ENCODE peak calls at places on chromosomes 2 and 18, in eight cellular contexts. One of them, this sample, is unnamed.

GRCh38 chr18:69596345-69596744 is 195.7 kb downstream of the DOK6 start:
- DNase-seq in K562: no peak
- DNase-seq in HCT116: no peak
- DNase-seq in endothelial cell of umbilical vein: no peak
- DNase-seq in SK-N-SH: no peak
- DNase-seq in GM12878: no peak
- DNase-seq in HepG2: no peak
- DNase-seq in H1: no peak
- DNase-seq in this sample: no peak

GRCh38 chr18:26777316-26778053 is 88.0 kb downstream of the AQP4 start:
- DNase-seq in K562: no peak
- DNase-seq in HCT116: no peak
- DNase-seq in endothelial cell of umbilical vein: no peak
- DNase-seq in SK-N-SH: no peak
- DNase-seq in GM12878: no peak
- DNase-seq in HepG2: no peak
- DNase-seq in H1: no peak
- DNase-seq in this sample: peak; percentile 75

GRCh38 chr18:41875094-41875780 is 79.8 kb upstream of the PIK3C3 start:
- DNase-seq in K562: no peak
- DNase-seq in HCT116: no peak
- DNase-seq in endothelial cell of umbilical vein: no peak
- DNase-seq in SK-N-SH: no peak
- DNase-seq in GM12878: no peak
- DNase-seq in HepG2: no peak
- DNase-seq in H1: no peak
- DNase-seq in this sample: no peak

GRCh38 chr2:131058905-131059304 is 34.4 kb downstream of the FAM168B start:
- DNase-seq in K562: no peak
- DNase-seq in HCT116: no peak
- DNase-seq in endothelial cell of umbilical vein: no peak
- DNase-seq in SK-N-SH: no peak
- DNase-seq in GM12878: no peak
- DNase-seq in HepG2: no peak
- DNase-seq in H1: no peak
- DNase-seq in this sample: no peak

GRCh38 chr18:70181015-70181414 is 24.5 kb downstream of the RTTN start:
- DNase-seq in K562: no peak
- DNase-seq in HCT116: peak; percentile 94
- DNase-seq in endothelial cell of umbilical vein: peak; percentile 35
- DNase-seq in SK-N-SH: no peak
- DNase-seq in GM12878: no peak
- DNase-seq in HepG2: peak; percentile 69
- DNase-seq in H1: no peak
- DNase-seq in this sample: no peak

GRCh38 chr2:219627105-219628100 is at the start of gene SLC4A3:
- DNase-seq in K562: peak; percentile 80
- DNase-seq in HCT116: no peak
- DNase-seq in endothelial cell of umbilical vein: no peak
- DNase-seq in SK-N-SH: peak; percentile 94
- DNase-seq in GM12878: no peak
- DNase-seq in HepG2: no peak
- DNase-seq in H1: peak; percentile 65
- DNase-seq in this sample: peak; percentile 69

GRCh38 chr2:11715987-11716652 is 30.3 kb upstream of the LPIN1 start:
- DNase-seq in K562: no peak
- DNase-seq in HCT116: no peak
- DNase-seq in endothelial cell of umbilical vein: no peak
- DNase-seq in SK-N-SH: no peak
- DNase-seq in GM12878: no peak
- DNase-seq in HepG2: no peak
- DNase-seq in H1: no peak
- DNase-seq in this sample: no peak

GRCh38 chr2:99654419-99654818 is 164.6 kb upstream of the REV1 start:
- DNase-seq in K562: no peak
- DNase-seq in HCT116: no peak
- DNase-seq in endothelial cell of umbilical vein: no peak
- DNase-seq in SK-N-SH: no peak
- DNase-seq in GM12878: no peak
- DNase-seq in HepG2: no peak
- DNase-seq in H1: no peak
- DNase-seq in this sample: no peak

GRCh38 chr2:85323351-85323987 is 4.3 kb downstream of the TGOLN2 start:
- DNase-seq in K562: no peak
- DNase-seq in HCT116: no peak
- DNase-seq in endothelial cell of umbilical vein: no peak
- DNase-seq in SK-N-SH: no peak
- DNase-seq in GM12878: no peak
- DNase-seq in HepG2: no peak
- DNase-seq in H1: no peak
- DNase-seq in this sample: no peak

GRCh38 chr2:170310876-170311502 is 133.0 kb downstream of the MYO3B start:
- DNase-seq in K562: no peak
- DNase-seq in HCT116: no peak
- DNase-seq in endothelial cell of umbilical vein: no peak
- DNase-seq in SK-N-SH: no peak
- DNase-seq in GM12878: peak; percentile 41
- DNase-seq in HepG2: no peak
- DNase-seq in H1: no peak
- DNase-seq in this sample: no peak

GRCh38 chr18:58785171-58785805 is 79.4 kb upstream of the ZNF532 start:
- DNase-seq in K562: no peak
- DNase-seq in HCT116: peak; percentile 88
- DNase-seq in endothelial cell of umbilical vein: peak; percentile 69
- DNase-seq in SK-N-SH: no peak
- DNase-seq in GM12878: no peak
- DNase-seq in HepG2: no peak
- DNase-seq in H1: no peak
- DNase-seq in this sample: no peak

GRCh38 chr2:24421668-24422067 is 61.3 kb upstream of the ITSN2 start:
- DNase-seq in K562: peak; percentile 14
- DNase-seq in HCT116: peak; percentile 48
- DNase-seq in endothelial cell of umbilical vein: peak; percentile 62
- DNase-seq in SK-N-SH: peak; percentile 60
- DNase-seq in GM12878: no peak
- DNase-seq in HepG2: peak; percentile 52
- DNase-seq in H1: peak; percentile 83
- DNase-seq in this sample: peak; percentile 87

GRCh38 chr2:34306745-34307144 is 707.6 kb upstream of the FAM98A start:
- DNase-seq in K562: no peak
- DNase-seq in HCT116: no peak
- DNase-seq in endothelial cell of umbilical vein: no peak
- DNase-seq in SK-N-SH: no peak
- DNase-seq in GM12878: no peak
- DNase-seq in HepG2: no peak
- DNase-seq in H1: no peak
- DNase-seq in this sample: no peak

GRCh38 chr2:195057001-195057400 is 600.0 kb upstream of the SLC39A10 start:
- DNase-seq in K562: no peak
- DNase-seq in HCT116: no peak
- DNase-seq in endothelial cell of umbilical vein: no peak
- DNase-seq in SK-N-SH: no peak
- DNase-seq in GM12878: no peak
- DNase-seq in HepG2: no peak
- DNase-seq in H1: no peak
- DNase-seq in this sample: no peak

GRCh38 chr2:8761529-8762164 is 75.8 kb downstream of the KIDINS220 start:
- DNase-seq in K562: peak; percentile 54
- DNase-seq in HCT116: peak; percentile 23
- DNase-seq in endothelial cell of umbilical vein: peak; percentile 47
- DNase-seq in SK-N-SH: peak; percentile 63
- DNase-seq in GM12878: peak; percentile 35
- DNase-seq in HepG2: peak; percentile 36
- DNase-seq in H1: no peak
- DNase-seq in this sample: peak; percentile 30

GRCh38 chr2:99348173-99348572 is 11.0 kb downstream of the EIF5B start:
- DNase-seq in K562: no peak
- DNase-seq in HCT116: no peak
- DNase-seq in endothelial cell of umbilical vein: no peak
- DNase-seq in SK-N-SH: no peak
- DNase-seq in GM12878: peak; percentile 39
- DNase-seq in HepG2: no peak
- DNase-seq in H1: no peak
- DNase-seq in this sample: no peak

GRCh38 chr2:211033765-211034164 is 477.4 kb downstream of the CPS1 start:
- DNase-seq in K562: no peak
- DNase-seq in HCT116: peak; percentile 12
- DNase-seq in endothelial cell of umbilical vein: peak; percentile 12
- DNase-seq in SK-N-SH: peak; percentile 6
- DNase-seq in GM12878: no peak
- DNase-seq in HepG2: peak; percentile 35
- DNase-seq in H1: no peak
- DNase-seq in this sample: peak; percentile 70

GRCh38 chr2:237309011-237309410 is 105.0 kb downstream of the COL6A3 start:
- DNase-seq in K562: no peak
- DNase-seq in HCT116: no peak
- DNase-seq in endothelial cell of umbilical vein: no peak
- DNase-seq in SK-N-SH: no peak
- DNase-seq in GM12878: no peak
- DNase-seq in HepG2: no peak
- DNase-seq in H1: no peak
- DNase-seq in this sample: no peak

GRCh38 chr18:58590231-58590630 is 38.7 kb downstream of the ALPK2 start:
- DNase-seq in K562: no peak
- DNase-seq in HCT116: no peak
- DNase-seq in endothelial cell of umbilical vein: no peak
- DNase-seq in SK-N-SH: no peak
- DNase-seq in GM12878: no peak
- DNase-seq in HepG2: peak; percentile 77
- DNase-seq in H1: no peak
- DNase-seq in this sample: peak; percentile 61

GRCh38 chr2:72713857-72714256 is 112.0 kb downstream of the EXOC6B start:
- DNase-seq in K562: no peak
- DNase-seq in HCT116: no peak
- DNase-seq in endothelial cell of umbilical vein: no peak
- DNase-seq in SK-N-SH: no peak
- DNase-seq in GM12878: no peak
- DNase-seq in HepG2: peak; percentile 33
- DNase-seq in H1: no peak
- DNase-seq in this sample: peak; percentile 64

GRCh38 chr2:207970138-207970824 is 55.0 kb downstream of the PLEKHM3 start:
- DNase-seq in K562: no peak
- DNase-seq in HCT116: no peak
- DNase-seq in endothelial cell of umbilical vein: no peak
- DNase-seq in SK-N-SH: no peak
- DNase-seq in GM12878: no peak
- DNase-seq in HepG2: peak; percentile 65
- DNase-seq in H1: no peak
- DNase-seq in this sample: peak; percentile 67

GRCh38 chr2:178629463-178629862 is 149.2 kb downstream of the PLEKHA3 start:
- DNase-seq in K562: no peak
- DNase-seq in HCT116: no peak
- DNase-seq in endothelial cell of umbilical vein: no peak
- DNase-seq in SK-N-SH: no peak
- DNase-seq in GM12878: no peak
- DNase-seq in HepG2: no peak
- DNase-seq in H1: no peak
- DNase-seq in this sample: no peak

GRCh38 chr18:39318462-39318861 is 1752.9 kb upstream of the CELF4 start:
- DNase-seq in K562: no peak
- DNase-seq in HCT116: no peak
- DNase-seq in endothelial cell of umbilical vein: no peak
- DNase-seq in SK-N-SH: peak; percentile 17
- DNase-seq in GM12878: no peak
- DNase-seq in HepG2: no peak
- DNase-seq in H1: no peak
- DNase-seq in this sample: peak; percentile 9

GRCh38 chr2:101435011-101435862 is 39.7 kb downstream of the RFX8 start:
- DNase-seq in K562: no peak
- DNase-seq in HCT116: no peak
- DNase-seq in endothelial cell of umbilical vein: peak; percentile 41
- DNase-seq in SK-N-SH: no peak
- DNase-seq in GM12878: no peak
- DNase-seq in HepG2: no peak
- DNase-seq in H1: peak; percentile 76
- DNase-seq in this sample: peak; percentile 75
- H2AFZ ChIP-seq in K562: no peak overlapping the region
- H2AFZ ChIP-seq in HCT116: no peak overlapping the region
- H2AFZ ChIP-seq in endothelial cell of umbilical vein: peak overlapping the region; percentile 73
- H2AFZ ChIP-seq in SK-N-SH: peak overlapping the region; percentile 20
- H2AFZ ChIP-seq in GM12878: no peak overlapping the region
- H2AFZ ChIP-seq in HepG2: no peak overlapping the region
- H2AFZ ChIP-seq in H1: peak overlapping the region; percentile 81
- H2AFZ ChIP-seq in this sample: peak overlapping the region; percentile 99

GRCh38 chr2:209682646-209683045 is 89.0 kb upstream of the UNC80 start:
- DNase-seq in K562: no peak
- DNase-seq in HCT116: no peak
- DNase-seq in endothelial cell of umbilical vein: no peak
- DNase-seq in SK-N-SH: no peak
- DNase-seq in GM12878: no peak
- DNase-seq in HepG2: no peak
- DNase-seq in H1: no peak
- DNase-seq in this sample: no peak
- TF ChIP-seq POLR2AphosphoS5 in K562: no peak
- TF ChIP-seq POLR2AphosphoS5 in HCT116: no peak
- TF ChIP-seq POLR2AphosphoS5 in endothelial cell of umbilical vein: no peak
- TF ChIP-seq POLR2AphosphoS5 in SK-N-SH: no peak
- TF ChIP-seq POLR2AphosphoS5 in GM12878: no peak
- TF ChIP-seq POLR2AphosphoS5 in HepG2: no peak
- TF ChIP-seq POLR2AphosphoS5 in H1: no peak
- TF ChIP-seq POLR2AphosphoS5 in this sample: no peak

GRCh38 chr2:96960271-96960955 is 26.0 kb downstream of the FAM178B start:
- DNase-seq in K562: peak; percentile 89
- DNase-seq in HCT116: peak; percentile 79
- DNase-seq in endothelial cell of umbilical vein: peak; percentile 73
- DNase-seq in SK-N-SH: peak; percentile 93
- DNase-seq in GM12878: no peak
- DNase-seq in HepG2: peak; percentile 76
- DNase-seq in H1: peak; percentile 97
- DNase-seq in this sample: peak; percentile 95
- H3K4me1 ChIP-seq in K562: peaks cover 23% of the 10 kb centered on the region
- H3K4me1 ChIP-seq in HCT116: peaks cover 11% of the 10 kb centered on the region
- H3K4me1 ChIP-seq in endothelial cell of umbilical vein: no peaks in the 10 kb centered on the region
- H3K4me1 ChIP-seq in SK-N-SH: peaks cover 7% of the 10 kb centered on the region
- H3K4me1 ChIP-seq in GM12878: peaks cover 14% of the 10 kb centered on the region
- H3K4me1 ChIP-seq in HepG2: no peaks in the 10 kb centered on the region
- H3K4me1 ChIP-seq in H1: peaks cover 4% of the 10 kb centered on the region
- H3K4me1 ChIP-seq in this sample: peaks cover 13% of the 10 kb centered on the region

GRCh38 chr2:74587664-74588277 is 33.3 kb downstream of the DOK1 start:
- DNase-seq in K562: peak; percentile 41
- DNase-seq in HCT116: peak; percentile 8
- DNase-seq in endothelial cell of umbilical vein: peak; percentile 73
- DNase-seq in SK-N-SH: peak; percentile 76
- DNase-seq in GM12878: no peak
- DNase-seq in HepG2: peak; percentile 77
- DNase-seq in H1: peak; percentile 66
- DNase-seq in this sample: peak; percentile 82

GRCh38 chr2:74588664-74589063 is 34.1 kb downstream of the DOK1 start:
- DNase-seq in K562: no peak
- DNase-seq in HCT116: no peak
- DNase-seq in endothelial cell of umbilical vein: no peak
- DNase-seq in SK-N-SH: no peak
- DNase-seq in GM12878: no peak
- DNase-seq in HepG2: no peak
- DNase-seq in H1: no peak
- DNase-seq in this sample: no peak

GRCh38 chr2:74583504-74583903 is 29.0 kb downstream of the DOK1 start:
- DNase-seq in K562: no peak
- DNase-seq in HCT116: peak; percentile 21
- DNase-seq in endothelial cell of umbilical vein: no peak
- DNase-seq in SK-N-SH: no peak
- DNase-seq in GM12878: no peak
- DNase-seq in HepG2: peak; percentile 80
- DNase-seq in H1: no peak
- DNase-seq in this sample: peak; percentile 13

GRCh38 chr2:74584088-74584645 is 29.6 kb downstream of the DOK1 start:
- DNase-seq in K562: no peak
- DNase-seq in HCT116: no peak
- DNase-seq in endothelial cell of umbilical vein: no peak
- DNase-seq in SK-N-SH: no peak
- DNase-seq in GM12878: peak; percentile 53
- DNase-seq in HepG2: no peak
- DNase-seq in H1: no peak
- DNase-seq in this sample: no peak

GRCh38 chr2:74585406-74586182 is 31.1 kb downstream of the DOK1 start:
- DNase-seq in K562: no peak
- DNase-seq in HCT116: no peak
- DNase-seq in endothelial cell of umbilical vein: no peak
- DNase-seq in SK-N-SH: no peak
- DNase-seq in GM12878: no peak
- DNase-seq in HepG2: no peak
- DNase-seq in H1: no peak
- DNase-seq in this sample: no peak
- H2AFZ ChIP-seq in K562: peak overlapping the region; percentile 78
- H2AFZ ChIP-seq in HCT116: no peak overlapping the region
- H2AFZ ChIP-seq in endothelial cell of umbilical vein: no peak overlapping the region
- H2AFZ ChIP-seq in SK-N-SH: peak overlapping the region; percentile 47
- H2AFZ ChIP-seq in GM12878: peak overlapping the region; percentile 84
- H2AFZ ChIP-seq in HepG2: no peak overlapping the region
- H2AFZ ChIP-seq in H1: no peak overlapping the region
- H2AFZ ChIP-seq in this sample: no peak overlapping the region